ENCODE peak calls at places on chromosomes 7 and 10, in six cellular contexts. T, O, W, Z, N and V are unnamed samples.

GRCh38 chr7:136292365-136292764 is 315.2 kb upstream of the MTPN start:
- DNase-seq in Z (no peak), T (no peak), N (no peak), W (no peak), O (no peak), V (no peak)

GRCh38 chr7:738723-739454 is 11.8 kb upstream of the PRKAR1B start:
- DNase-seq in W (no peak), O (no peak), T (no peak), Z (no peak), N (no peak), V (no peak)

GRCh38 chr7:11216276-11216675 is 242.6 kb downstream of the PHF14 start:
- DNase-seq in Z (no peak), W (no peak), N (no peak), T (no peak), O (no peak), V (no peak)

GRCh38 chr10:93006435-93007039 is 54.1 kb upstream of the CYP26C1 start:
- DNase-seq in O (no peak), W (peak; percentile 55), T (peak; percentile 7), Z (peak; percentile 59), N (peak; percentile 61), V (peak; percentile 22)

GRCh38 chr7:150903627-150904026 is 51.3 kb downstream of the AOC1 start:
- DNase-seq in T (no peak), O (no peak), W (peak; percentile 46), N (peak; percentile 79), Z (peak; percentile 58), V (peak; percentile 65)

GRCh38 chr7:2072042-2072441 is 160.7 kb downstream of the MAD1L1 start:
- DNase-seq in T (peak; percentile 94), O (no peak), N (no peak), W (no peak), Z (no peak), V (no peak)

GRCh38 chr10:75379234-75379724 is 22.3 kb downstream of the ZNF503 start:
- DNase-seq in W (no peak), N (no peak), T (no peak), Z (no peak), O (no peak), V (no peak)

GRCh38 chr7:4216016-4216415 is 466.1 kb upstream of the FOXK1 start:
- DNase-seq in N (no peak), Z (no peak), T (no peak), W (no peak), O (no peak), V (no peak)

GRCh38 chr7:20783716-20784310 is 2.9 kb downstream of the SP8 start:
- DNase-seq in N (peak; percentile 53), T (peak; percentile 62), W (no peak), O (no peak), Z (no peak), V (no peak)

GRCh38 chr10:8402469-8403074 is 348.1 kb downstream of the GATA3 start:
- DNase-seq in Z (no peak), N (no peak), W (no peak), T (no peak), O (no peak), V (no peak)